ENCODE peak calls at places on chromosomes 16 and 17, in five cellular contexts. Q is foreskin fibroblast, R is MM.1S, P is tibial artery, N is esophagus muscularis mucosa. T is an unnamed sample.

GRCh38 chr17:42438600-42439567 is 15.8 kb upstream of the CAVIN1 start:
- DNase-seq in N (no peak), P (no peak), Q (peak), R (peak), T (no peak)

GRCh38 chr17:6145946-6146345 is 75.8 kb downstream of the WSCD1 start:
- DNase-seq in R (no peak), N (no peak), P (no peak), Q (no peak), T (no peak)

GRCh38 chr16:56189990-56190902 is 1.0 kb upstream of the GNAO1 start:
- DNase-seq in R (no peak), Q (peak), P (peak), N (no peak), T (peak)

GRCh38 chr16:50011707-50012106 is 13.3 kb upstream of the CNEP1R1 start:
- DNase-seq in P (no peak), R (no peak), N (no peak), Q (peak), T (no peak)

GRCh38 chr16:29961127-29961478 is 776 bp upstream of the TMEM219 start:
- DNase-seq in R (no peak), P (no peak), N (no peak), Q (no peak), T (no peak)

GRCh38 chr16:62213763-62214162 is 177.5 kb upstream of the CDH8 start:
- DNase-seq in R (no peak), Q (no peak), N (no peak), P (no peak), T (no peak)

GRCh38 chr17:79986441-79987186 is 49.1 kb downstream of the TBC1D16 start:
- DNase-seq in R (no peak), N (no peak), P (peak), Q (peak), T (peak)

GRCh38 chr17:44758414-44759095 is at the start of gene ADAM11:
- DNase-seq in R (no peak), Q (peak), P (no peak), N (no peak), T (no peak)

GRCh38 chr16:85431431-85432124 is 181.5 kb upstream of the GSE1 start:
- DNase-seq in P (no peak), R (no peak), N (no peak), Q (no peak), T (no peak)

GRCh38 chr16:89918453-89919347 is at the start of gene MC1R:
- DNase-seq in R (peak), N (no peak), Q (peak), P (no peak), T (peak)

DNA sequence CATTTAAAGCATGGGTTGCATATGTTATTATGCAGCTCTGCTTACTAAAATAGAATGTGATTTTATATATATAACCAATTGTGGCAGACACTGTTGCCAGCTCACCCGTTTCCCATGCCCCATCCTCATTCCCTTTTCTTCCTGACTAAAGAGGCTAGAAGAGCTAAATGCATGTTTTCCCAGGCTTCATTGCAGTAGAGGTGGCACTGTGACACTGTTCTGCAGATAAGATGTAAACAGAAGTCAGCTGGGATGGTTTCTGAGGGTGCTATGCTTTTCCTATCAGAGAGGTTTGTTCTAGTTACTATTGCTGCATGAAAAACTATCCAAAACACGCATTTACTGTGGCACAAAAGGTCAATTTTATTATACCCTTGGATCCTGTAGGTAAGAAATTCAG is 5.7 kb upstream of the TOB1 start:
- DNase-seq in R (no peak), Q (no peak), P (no peak), N (no peak), T (no peak)
- TF ChIP-seq CTCF in R (no peak), Q (no peak), P (no peak), N (no peak), T (no peak)

GRCh38 chr16:80684906-80685305 is 119.5 kb downstream of the CDYL2 start:
- DNase-seq in N (peak), Q (no peak), P (no peak), R (no peak), T (no peak)
- H3K4me3 ChIP-seq in N (no peak), Q (no peak), P (no peak), R (no peak), T (no peak)

GRCh38 chr17:82025401-82026107 is 2.4 kb downstream of the LRRC45 start:
- DNase-seq in Q (no peak), R (no peak), N (no peak), P (no peak), T (no peak)
- TF ChIP-seq CTCF in Q (no peak), R (no peak), N (no peak), P (no peak), T (no peak)

GRCh38 chr17:60149691-60150582 is at the start of gene CA4:
- DNase-seq in P (no peak), Q (no peak), R (no peak), N (no peak), T (no peak)
- H3K4me3 ChIP-seq in P (peak), Q (no peak), R (no peak), N (peak), T (no peak)

T was measured in astrocyte of the spinal cord.